ENCODE peak calls at places on chromosome 3, in seven cellular contexts. Y is activated B cell treated with CpG ODN at 0.5 μM for 24 hours, H is nephron progenitor cell, N is body of pancreas, T is PC-3, J is cardiac fibroblast, Q is progenitor cell of endocrine pancreas. P is an unnamed sample.
A peak's percentile ranks its signal among the peaks of the same experiment; 100 is the strongest.

GRCh38 chr3:4326868-4327267 is 23.7 kb downstream of the SETMAR start:
- DNase-seq in N (no peak), Q (no peak), Y (no peak), J (no peak), H (no peak), T (no peak), P (no peak)

GRCh38 chr3:149713730-149714654 is 38.3 kb downstream of the COMMD2 start:
- DNase-seq in Q (no peak), H (peak; percentile 2), N (no peak), Y (no peak), T (no peak), J (no peak), P (no peak)

GRCh38 chr3:82676356-82677026 is 915.0 kb upstream of the GBE1 start:
- DNase-seq in H (no peak), Y (no peak), N (no peak), Q (no peak), T (peak; percentile 75), J (peak; percentile 0), P (no peak)

GRCh38 chr3:58353722-58354553 is 21.2 kb downstream of the PXK start:
- DNase-seq in H (no peak), Y (no peak), J (peak; percentile 47), N (no peak), T (no peak), Q (no peak), P (no peak)

GRCh38 chr3:139308156-139309017 is 35.4 kb upstream of the MRPS22 start:
- DNase-seq in T (peak; percentile 74), J (no peak), Q (no peak), N (no peak), H (no peak), Y (no peak), P (no peak)

GRCh38 chr3:197003461-197004385 is 25.9 kb downstream of the MELTF start:
- DNase-seq in H (peak; percentile 46), Q (no peak), N (peak; percentile 43), J (no peak), Y (no peak), T (peak; percentile 39), P (no peak)

GRCh38 chr3:89238836-89239235 is 131.4 kb downstream of the EPHA3 start:
- DNase-seq in Y (no peak), H (no peak), J (no peak), Q (no peak), N (no peak), T (no peak), P (no peak)

GRCh38 chr3:184567924-184568590 is 6.5 kb downstream of the EPHB3 start:
- DNase-seq in N (peak; percentile 65), Q (no peak), Y (no peak), J (no peak), H (no peak), T (no peak), P (peak; percentile 49)

GRCh38 chr3:161977063-161977462 is 480.5 kb downstream of the OTOL1 start:
- DNase-seq in Y (no peak), J (peak; percentile 75), N (no peak), H (no peak), Q (no peak), T (peak; percentile 41), P (no peak)

GRCh38 chr3:137035631-137036030 is 77.8 kb downstream of the IL20RB start:
- DNase-seq in Y (no peak), T (peak; percentile 45), J (peak; percentile 34), H (no peak), N (no peak), Q (no peak), P (no peak)

GRCh38 chr3:78917541-78917940 is 850.3 kb downstream of the ROBO1 start:
- DNase-seq in N (no peak), J (peak; percentile 82), H (no peak), T (no peak), Q (no peak), Y (no peak), P (no peak)

GRCh38 chr3:54433846-54434245 is 311.5 kb downstream of the CACNA2D3 start:
- DNase-seq in Q (peak; percentile 23), H (peak; percentile 42), J (no peak), Y (no peak), T (peak; percentile 30), N (no peak), P (no peak)

GRCh38 chr3:145124886-145125285 is 1036.1 kb downstream of the PLOD2 start:
- DNase-seq in N (no peak), T (no peak), J (no peak), Q (no peak), Y (no peak), H (no peak), P (no peak)

GRCh38 chr3:143429628-143430514 is 310.3 kb downstream of the CHST2 start:
- DNase-seq in N (no peak), T (no peak), H (no peak), J (no peak), Q (no peak), Y (no peak), P (no peak)

GRCh38 chr3:31472479-31473390 is 60.0 kb upstream of the STT3B start:
- DNase-seq in Y (no peak), H (no peak), Q (no peak), N (no peak), J (peak; percentile 78), T (peak; percentile 22), P (no peak)

GRCh38 chr3:197463279-197463678 is 92.5 kb downstream of the BDH1 start:
- DNase-seq in T (peak; percentile 52), N (no peak), Q (no peak), H (no peak), Y (no peak), J (peak; percentile 58), P (no peak)

GRCh38 chr3:150345021-150345538 is 63.0 kb upstream of the TSC22D2 start:
- DNase-seq in Y (no peak), Q (no peak), J (peak; percentile 19), T (peak; percentile 100), H (peak; percentile 33), N (peak; percentile 33), P (peak; percentile 65)

GRCh38 chr3:74692-75243 is 121.8 kb upstream of the CHL1 start:
- DNase-seq in N (no peak), T (no peak), Q (no peak), H (no peak), Y (no peak), J (no peak), P (no peak)

GRCh38 chr3:171850968-171851600 is 7.9 kb downstream of the TMEM212 start:
- DNase-seq in H (no peak), J (no peak), Y (no peak), T (no peak), Q (no peak), N (no peak), P (no peak)
- TF ChIP-seq CTCF in H (no peak), J (no peak), Y (no peak), T (no peak), Q (no peak), N (no peak), P (no peak)

DNA sequence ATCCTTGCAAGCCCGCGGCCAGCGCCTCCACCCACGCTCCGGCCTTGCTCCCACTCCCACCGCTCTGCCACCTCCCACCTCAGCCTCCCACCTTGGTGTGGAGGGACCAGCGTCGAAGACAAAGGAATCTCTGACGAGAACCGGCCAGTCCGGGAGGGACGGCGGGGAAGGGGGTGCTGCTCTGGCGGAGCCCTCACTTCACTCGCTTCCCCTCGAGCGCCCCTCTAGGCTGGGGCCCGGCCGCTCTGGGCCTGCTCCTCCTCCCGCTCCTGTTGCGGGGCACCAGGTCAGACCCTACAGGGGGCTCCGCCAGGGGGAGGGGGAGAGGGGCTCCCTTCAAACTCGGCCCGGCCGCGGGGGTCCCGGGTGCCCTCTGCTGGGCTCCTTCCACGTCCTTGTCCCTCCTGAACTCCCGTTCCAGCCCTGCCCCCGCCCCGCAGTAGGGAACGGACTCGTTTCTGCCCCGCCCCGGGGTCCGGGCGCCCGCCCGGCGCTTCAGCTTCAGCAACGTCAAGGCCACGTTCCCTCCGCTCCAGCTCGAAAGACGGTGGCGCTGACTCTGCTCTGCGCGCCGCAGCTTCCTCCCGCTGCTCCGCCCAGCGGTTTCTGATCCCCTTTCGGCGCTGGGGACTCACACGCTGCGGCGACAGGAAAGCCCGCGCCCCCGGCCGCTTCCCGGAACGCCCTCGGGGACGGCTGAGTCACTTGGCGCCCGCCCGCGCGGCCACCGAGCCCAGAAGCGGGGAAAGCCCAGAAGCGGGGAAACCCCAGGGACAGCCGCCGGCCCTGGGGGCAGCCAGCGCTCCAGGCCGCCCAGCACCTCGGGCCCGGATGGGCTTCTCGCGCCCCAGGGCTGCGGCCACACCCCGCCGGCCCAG is 28.6 kb downstream of the ARHGAP31 start:
- DNase-seq in N (peak; percentile 82), T (peak; percentile 94), Q (peak; percentile 89), J (peak; percentile 79), Y (peak; percentile 96), H (peak; percentile 85), P (peak; percentile 67)
- TF ChIP-seq CTCF in N (peak; percentile 0), T (peak; percentile 42), Q (peak; percentile 49), J (no peak), Y (no peak), H (peak; percentile 12), P (no peak)

GRCh38 chr3:38522002-38522401 is 25.9 kb downstream of the EXOG start:
- DNase-seq in Q (no peak), Y (no peak), J (no peak), H (no peak), N (no peak), T (no peak), P (no peak)

GRCh38 chr3:38519000-38519399 is 22.9 kb downstream of the EXOG start:
- DNase-seq in Q (no peak), J (no peak), H (no peak), N (no peak), Y (no peak), T (no peak), P (no peak)

GRCh38 chr3:38524141-38524739 is 28.1 kb downstream of the EXOG start:
- DNase-seq in T (no peak), Y (no peak), J (no peak), N (no peak), H (no peak), Q (no peak), P (no peak)

GRCh38 chr3:38519651-38520050 is 23.5 kb downstream of the EXOG start:
- DNase-seq in H (no peak), Y (no peak), N (no peak), T (no peak), Q (no peak), J (no peak), P (no peak)

GRCh38 chr3:38521391-38521987 is 25.3 kb downstream of the EXOG start:
- DNase-seq in N (peak; percentile 71), Y (no peak), T (peak; percentile 84), J (peak; percentile 83), Q (peak; percentile 59), H (peak; percentile 75), P (no peak)
- TF ChIP-seq CTCF in N (peak; percentile 84), Y (peak; percentile 80), T (peak; percentile 97), J (peak; percentile 82), Q (peak; percentile 93), H (peak; percentile 89), P (peak; percentile 97)

DNA sequence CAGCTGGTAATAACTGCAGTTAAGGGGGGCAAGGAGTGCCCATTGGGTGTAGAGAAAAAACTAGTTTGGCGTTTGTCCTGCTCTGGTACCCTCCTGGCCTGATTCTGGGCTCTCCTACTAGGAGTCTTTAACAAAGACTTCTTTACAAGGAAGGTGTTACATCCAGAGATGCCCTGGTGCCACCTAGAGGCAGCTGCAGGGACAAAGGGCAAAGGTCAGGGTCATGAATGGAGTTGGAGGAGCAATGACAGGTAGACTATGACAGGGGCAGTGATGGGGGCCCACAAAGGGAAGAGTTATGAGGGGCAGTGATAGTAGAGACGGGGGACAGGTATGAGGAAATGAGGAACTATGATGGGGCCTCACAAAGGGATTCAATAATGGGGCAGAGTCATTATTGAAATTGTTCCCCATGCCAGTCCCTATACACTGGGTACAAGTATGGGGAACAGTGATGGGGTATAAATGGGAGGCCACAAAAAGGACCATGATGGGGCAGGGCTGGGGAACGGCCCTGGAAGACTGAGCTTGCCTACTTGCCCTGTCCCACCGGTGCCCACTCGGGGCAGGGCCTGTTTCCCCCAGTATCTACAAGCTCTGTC is 7.9 kb downstream of the CCDC71 start:
- DNase-seq in Q (no peak), N (peak; percentile 43), J (no peak), H (peak; percentile 48), T (peak; percentile 48), Y (peak; percentile 26), P (no peak)
- TF ChIP-seq CTCF in Q (peak; percentile 55), N (peak; percentile 49), J (peak; percentile 32), H (peak; percentile 44), T (peak; percentile 64), Y (no peak), P (no peak)

GRCh38 chr3:96813820-96814580 is 394 bp upstream of the EPHA6 start:
- DNase-seq in T (peak; percentile 66), Y (no peak), H (peak; percentile 72), N (peak; percentile 46), J (peak; percentile 57), Q (peak; percentile 64), P (no peak)
- TF ChIP-seq CTCF in T (peak; percentile 39), Y (no peak), H (no peak), N (peak; percentile 23), J (no peak), Q (peak; percentile 38), P (peak; percentile 20)

P was measured in mesothelial cell of epicardium.